ENCODE peak calls at places on chromosomes 16 and 17, in six cellular contexts. H is activated CD4-positive, alpha-beta T cell treated with anti-CD3 and anti-CD28 coated beads for 36 hours; P is heart right ventricle; G is GM23338; A is right lobe of liver; K is activated naive CD8-positive, alpha-beta T cell treated with anti-CD3 and anti-CD28 coated beads, Interleukin-2, amount 10 ng/mL, durations not matched to agents 7 days and 5 days. E is an unnamed sample.

GRCh38 chr16:67660564-67661028 is at the start of gene PARD6A:
- ATAC-seq in H (peak), P (peak), G (peak), A (peak), K (peak), E (peak)

GRCh38 chr17:44688675-44689491 is 693 bp downstream of the CCDC43 start:
- ATAC-seq in H (peak), P (no peak), G (no peak), A (no peak), K (peak), E (peak)

GRCh38 chr16:534856-535445 is 7.4 kb downstream of the CAPN15 start:
- ATAC-seq in H (no peak), P (no peak), G (no peak), A (peak), K (no peak), E (no peak)

GRCh38 chr17:35540589-35541404 is 3.3 kb upstream of the SLFN12L start:
- ATAC-seq in H (no peak), P (peak), G (no peak), A (peak), K (peak), E (peak)

GRCh38 chr16:26787924-26788323 is 278.8 kb upstream of the C16orf82 start:
- ATAC-seq in H (no peak), P (no peak), G (no peak), A (no peak), K (no peak), E (no peak)

GRCh38 chr17:15436399-15437369 is 30.7 kb downstream of the CDRT4 start:
- ATAC-seq in H (peak), P (peak), G (peak), A (peak), K (peak), E (no peak)

GRCh38 chr16:69089091-69089912 is 16.2 kb upstream of the HAS3 start:
- ATAC-seq in H (peak), P (peak), G (peak), A (peak), K (peak), E (peak)

GRCh38 chr16:89285381-89285780 is 67.9 kb downstream of the ZNF778 start:
- ATAC-seq in H (no peak), P (no peak), G (no peak), A (no peak), K (no peak), E (no peak)

GRCh38 chr17:55668581-55668980 is 54.1 kb downstream of the TMEM100 start:
- ATAC-seq in H (no peak), P (no peak), G (no peak), A (no peak), K (no peak), E (no peak)

GRCh38 chr16:49856741-49857330 is 924 bp upstream of the ZNF423 start:
- ATAC-seq in H (peak), P (peak), G (peak), A (peak), K (no peak), E (no peak)

GRCh38 chr16:2233872-2234812 is 2.1 kb upstream of the DNASE1L2 start:
- ATAC-seq in H (no peak), P (no peak), G (no peak), A (no peak), K (no peak), E (no peak)

GRCh38 chr17:50184611-50185398 is 16.6 kb downstream of the COL1A1 start:
- ATAC-seq in H (no peak), P (no peak), G (peak), A (no peak), K (no peak), E (no peak)

GRCh38 chr17:8830141-8830540 is 31.0 kb upstream of the MFSD6L start:
- ATAC-seq in H (no peak), P (no peak), G (no peak), A (no peak), K (no peak), E (no peak)

GRCh38 chr16:55035956-55036355 is 105.3 kb downstream of the IRX5 start:
- ATAC-seq in H (no peak), P (no peak), G (no peak), A (no peak), K (no peak), E (no peak)

GRCh38 chr17:81329279-81329926 is 34.3 kb upstream of the SLC38A10 start:
- ATAC-seq in H (no peak), P (peak), G (peak), A (peak), K (no peak), E (no peak)

GRCh38 chr16:65547799-65548446 is 426.1 kb upstream of the CDH11 start:
- ATAC-seq in H (no peak), P (no peak), G (peak), A (no peak), K (no peak), E (no peak)

GRCh38 chr17:13160281-13160680 is 142.5 kb upstream of the ELAC2 start:
- ATAC-seq in H (no peak), P (no peak), G (no peak), A (no peak), K (no peak), E (no peak)

GRCh38 chr16:13898233-13898632 is 21.7 kb upstream of the ERCC4 start:
- ATAC-seq in H (no peak), P (peak), G (no peak), A (no peak), K (no peak), E (no peak)

GRCh38 chr16:85126731-85127662 is 14.7 kb upstream of the CIBAR2 start:
- ATAC-seq in H (peak), P (no peak), G (peak), A (no peak), K (no peak), E (no peak)

GRCh38 chr16:15770107-15770506 is 86.7 kb downstream of the MYH11 start:
- ATAC-seq in H (no peak), P (peak), G (no peak), A (peak), K (no peak), E (no peak)

GRCh38 chr16:79298476-79299153 is 301.9 kb downstream of the MAF start:
- ATAC-seq in H (no peak), P (no peak), G (peak), A (no peak), K (no peak), E (no peak)

E was measured in activated CD4-positive, CD25-positive, alpha-beta regulatory T cell treated with anti-CD3 and anti-CD28 coated beads, Interleukin-2, amount 50 U/mL, for 24 hours.